ENCODE peak calls at places on chromosomes 3 and 15, in eight cellular contexts. F is heart left ventricle, X is transverse colon, H is Panc1, Z is kidney, P is body of pancreas, R is pancreas, A is A549. T is an unnamed sample. For H3K9me3, the result is how much of the 10 kb centered on the place peaks cover.

GRCh38 chr3:176219970-176220369 is 977.3 kb downstream of the TBL1XR1 start:
- DNase-seq in F (no peak), X (no peak), H (no peak), Z (no peak), P (no peak), R (no peak), A (no peak), T (no peak)

GRCh38 chr15:100601158-100601557 is 826 bp downstream of the LINS1 start:
- DNase-seq in F (no peak), X (no peak), H (no peak), Z (no peak), P (no peak), R (no peak), A (no peak), T (no peak)

GRCh38 chr15:38707802-38708671 is 143.4 kb upstream of the RASGRP1 start:
- DNase-seq in F (no peak), X (peak), H (no peak), Z (no peak), P (peak), R (no peak), A (peak), T (no peak)

GRCh38 chr3:182710557-182711157 is 82.6 kb upstream of the ATP11B start:
- DNase-seq in F (no peak), X (no peak), H (no peak), Z (no peak), P (no peak), R (no peak), A (peak), T (no peak)

GRCh38 chr15:37585966-37586656 is 348.3 kb upstream of the TMCO5A start:
- DNase-seq in F (no peak), X (no peak), H (no peak), Z (no peak), P (no peak), R (no peak), A (no peak), T (no peak)

GRCh38 chr15:100918034-100918689 is 995 bp upstream of the LRRK1 start:
- DNase-seq in F (peak), X (peak), H (peak), Z (peak), P (peak), R (peak), A (peak), T (peak)

GRCh38 chr3:172461530-172462138 is 13.4 kb upstream of the GHSR start:
- DNase-seq in F (no peak), X (no peak), H (peak), Z (no peak), P (no peak), R (no peak), A (peak), T (no peak)

GRCh38 chr3:30331519-30331918 is 274.9 kb upstream of the TGFBR2 start:
- DNase-seq in F (no peak), X (no peak), H (no peak), Z (no peak), P (no peak), R (no peak), A (no peak), T (no peak)

GRCh38 chr3:27228805-27229204 is 140.4 kb downstream of the NEK10 start:
- DNase-seq in F (no peak), X (no peak), H (no peak), Z (no peak), P (no peak), R (no peak), A (no peak), T (no peak)

GRCh38 chr3:194877311-194878119 is 191.8 kb downstream of the FAM43A start:
- DNase-seq in F (no peak), X (no peak), H (no peak), Z (no peak), P (no peak), R (no peak), A (no peak), T (no peak)

GRCh38 chr3:10170915-10171478 is 6.3 kb downstream of the IRAK2 start:
- DNase-seq in F (no peak), X (no peak), H (no peak), Z (peak), P (no peak), R (no peak), A (no peak), T (no peak)

GRCh38 chr15:57586661-57587404 is 4.9 kb upstream of the MYZAP start:
- DNase-seq in F (no peak), X (no peak), H (no peak), Z (no peak), P (no peak), R (no peak), A (no peak), T (no peak)

GRCh38 chr15:63264685-63265302 is 12.6 kb upstream of the APH1B start:
- DNase-seq in F (no peak), X (no peak), H (no peak), Z (no peak), P (no peak), R (no peak), A (no peak), T (no peak)

GRCh38 chr3:161305095-161305991 is 66.0 kb downstream of the SPTSSB start:
- DNase-seq in F (no peak), X (no peak), H (no peak), Z (no peak), P (no peak), R (no peak), A (peak), T (no peak)

GRCh38 chr3:143784446-143784845 is 63.8 kb downstream of the SLC9A9 start:
- DNase-seq in F (no peak), X (no peak), H (no peak), Z (no peak), P (no peak), R (no peak), A (no peak), T (no peak)

GRCh38 chr3:161222662-161223061 is 1.6 kb downstream of the NMD3 start:
- DNase-seq in F (no peak), X (no peak), H (no peak), Z (no peak), P (no peak), R (no peak), A (no peak), T (no peak)

GRCh38 chr3:38281895-38282686 is at the start of gene SLC22A14:
- DNase-seq in F (no peak), X (no peak), H (no peak), Z (no peak), P (no peak), R (no peak), A (no peak), T (no peak)

GRCh38 chr3:141279074-141279945 is 47.7 kb downstream of the PXYLP1 start:
- DNase-seq in F (no peak), X (no peak), H (no peak), Z (no peak), P (no peak), R (no peak), A (peak), T (no peak)

GRCh38 chr15:100720406-100720967 is 118.1 kb downstream of the ASB7 start:
- DNase-seq in F (no peak), X (no peak), H (no peak), Z (no peak), P (no peak), R (no peak), A (no peak), T (no peak)

GRCh38 chr3:46461971-46462910 is 2.5 kb downstream of the LTF start:
- DNase-seq in F (no peak), X (no peak), H (no peak), Z (no peak), P (no peak), R (no peak), A (no peak), T (no peak)

GRCh38 chr15:70605606-70606410 is 157.6 kb downstream of the UACA start:
- DNase-seq in F (peak), X (peak), H (no peak), Z (peak), P (peak), R (peak), A (no peak), T (peak)

GRCh38 chr15:49530106-49530505 is 90.5 kb downstream of the FAM227B start:
- DNase-seq in F (no peak), X (no peak), H (no peak), Z (no peak), P (no peak), R (no peak), A (no peak), T (no peak)

GRCh38 chr3:178850452-178851166 is 221.0 kb downstream of the ZMAT3 start:
- DNase-seq in F (no peak), X (no peak), H (no peak), Z (no peak), P (no peak), R (no peak), A (no peak), T (no peak)

GRCh38 chr3:56205406-56205805 is 262.9 kb downstream of the ERC2 start:
- DNase-seq in F (no peak), X (no peak), H (no peak), Z (no peak), P (no peak), R (no peak), A (no peak), T (no peak)

GRCh38 chr3:116946376-116946775 is 236.8 kb downstream of the TUSC7 start:
- DNase-seq in F (no peak), X (no peak), H (no peak), Z (no peak), P (no peak), R (no peak), A (no peak), T (no peak)

GRCh38 chr3:107555359-107555758 is 32.6 kb downstream of the BBX start:
- DNase-seq in F (no peak), X (no peak), H (no peak), Z (no peak), P (no peak), R (no peak), A (no peak), T (no peak)

GRCh38 chr3:32888739-32889138 is 62.7 kb upstream of the CCR4 start:
- DNase-seq in F (no peak), X (no peak), H (no peak), Z (no peak), P (no peak), R (no peak), A (no peak), T (no peak)

GRCh38 chr3:4821331-4821730 is 157.9 kb upstream of the BHLHE40 start:
- DNase-seq in F (no peak), X (no peak), H (no peak), Z (no peak), P (no peak), R (no peak), A (no peak), T (no peak)

GRCh38 chr3:175094344-175094743 is 235.2 kb downstream of the NAALADL2 start:
- DNase-seq in F (no peak), X (no peak), H (no peak), Z (no peak), P (no peak), R (no peak), A (no peak), T (no peak)

GRCh38 chr3:119630562-119631329 is 29.6 kb downstream of the POPDC2 start:
- DNase-seq in F (no peak), X (no peak), H (no peak), Z (no peak), P (no peak), R (no peak), A (no peak), T (no peak)

GRCh38 chr3:197234947-197235914 is 63.2 kb downstream of the DLG1 start:
- DNase-seq in F (no peak), X (no peak), H (no peak), Z (no peak), P (peak), R (no peak), A (no peak), T (no peak)

GRCh38 chr15:99538261-99538660 is 27.5 kb upstream of the MEF2A start:
- DNase-seq in F (no peak), X (no peak), H (no peak), Z (no peak), P (no peak), R (no peak), A (no peak), T (no peak)

GRCh38 chr15:80567721-80568157 is 127.4 kb upstream of the ABHD17C start:
- DNase-seq in F (no peak), X (peak), H (peak), Z (no peak), P (peak), R (no peak), A (peak), T (peak)

GRCh38 chr15:42404461-42405235 is 45.3 kb downstream of the CAPN3 start:
- DNase-seq in F (no peak), X (no peak), H (no peak), Z (no peak), P (no peak), R (no peak), A (no peak), T (no peak)

GRCh38 chr3:129369711-129370110 is 58.7 kb downstream of the EFCAB12 start:
- DNase-seq in F (no peak), X (no peak), H (no peak), Z (no peak), P (no peak), R (peak), A (no peak), T (no peak)

GRCh38 chr3:40312661-40313226 is 3.2 kb downstream of the EIF1B start:
- DNase-seq in F (no peak), X (no peak), H (no peak), Z (no peak), P (no peak), R (no peak), A (no peak), T (no peak)

GRCh38 chr3:171901615-171902312 is 58.6 kb downstream of the TMEM212 start:
- DNase-seq in F (no peak), X (no peak), H (no peak), Z (no peak), P (no peak), R (no peak), A (no peak), T (no peak)

GRCh38 chr15:69253156-69253555 is 45.6 kb upstream of the PAQR5 start:
- DNase-seq in F (no peak), X (no peak), H (no peak), Z (no peak), P (no peak), R (no peak), A (peak), T (no peak)

GRCh38 chr15:41510728-41511127 is 2.9 kb downstream of the LTK start:
- DNase-seq in F (no peak), X (no peak), H (no peak), Z (no peak), P (no peak), R (no peak), A (no peak), T (no peak)

GRCh38 chr3:129317014-129317771 is 38.5 kb downstream of the HMCES start:
- DNase-seq in F (peak), X (no peak), H (no peak), Z (peak), P (no peak), R (no peak), A (no peak), T (no peak)

DNA sequence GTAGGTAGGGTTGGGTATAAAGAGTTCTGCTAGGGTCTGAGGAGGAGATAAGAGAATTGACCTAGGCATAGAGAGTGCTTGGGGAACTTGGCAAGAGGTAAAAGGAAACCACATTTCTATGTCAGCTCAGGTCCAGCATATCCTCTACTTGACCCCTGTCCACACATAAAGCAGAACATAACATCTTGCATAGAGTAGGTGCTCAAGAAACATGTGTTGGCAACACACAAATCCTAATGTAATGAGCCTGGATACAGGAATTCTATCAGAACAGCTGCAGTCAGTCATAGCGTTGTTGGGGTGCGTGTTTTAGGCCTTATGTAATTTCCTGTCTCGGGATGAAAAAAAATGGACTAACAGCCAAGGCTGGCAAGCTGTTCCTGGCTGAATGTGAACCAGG is 35.0 kb upstream of the PLCL2 start:
- DNase-seq in F (no peak), X (no peak), H (no peak), Z (no peak), P (no peak), R (no peak), A (no peak), T (no peak)
- H3K4me3 ChIP-seq in F (no peak), X (no peak), H (no peak), Z (no peak), P (no peak), R (no peak), A (no peak), T (no peak)

DNA sequence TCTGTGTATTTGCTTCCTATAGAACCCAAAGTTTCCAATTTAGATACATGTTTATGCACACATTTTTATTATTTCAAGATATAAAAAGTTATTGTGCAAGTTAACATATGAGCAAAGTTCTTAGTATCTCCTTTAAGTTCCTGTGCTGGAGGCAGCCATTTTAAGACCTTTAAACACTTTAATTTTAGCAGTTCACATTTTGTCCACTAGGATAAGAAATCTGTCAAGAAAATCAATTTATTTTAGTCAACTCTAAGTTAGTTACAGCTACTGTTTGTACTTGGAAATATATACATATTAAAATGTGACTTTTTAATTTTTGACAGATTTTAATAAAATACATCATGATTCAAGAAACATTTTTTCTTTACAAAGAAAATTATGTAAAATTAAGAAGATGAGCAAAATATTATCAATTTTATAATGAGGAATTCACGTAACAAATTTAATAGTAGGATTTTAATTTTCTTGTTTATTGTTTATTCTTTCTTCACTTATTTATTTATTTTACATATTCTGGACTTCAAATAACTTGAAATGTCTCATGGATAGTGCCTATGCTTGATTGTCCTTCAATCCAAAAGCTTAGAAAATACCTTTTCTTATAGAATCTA is 402.6 kb upstream of the GBE1 start:
- DNase-seq in F (no peak), X (no peak), H (no peak), Z (no peak), P (no peak), R (no peak), A (peak), T (no peak)
- TF ChIP-seq CTCF in F (peak), X (no peak), H (no peak), Z (no peak), P (no peak), R (no peak), A (no peak), T (no peak)

GRCh38 chr3:44721231-44722102 is 8.0 kb upstream of the ZNF501 start:
- DNase-seq in F (no peak), X (no peak), H (no peak), Z (no peak), P (no peak), R (no peak), A (no peak), T (no peak)
- H3K9me3 ChIP-seq in F (half or more), X (half or more), H (under half), Z (half or more), P (under half), R (under half), A (half or more), T (under half)

DNA sequence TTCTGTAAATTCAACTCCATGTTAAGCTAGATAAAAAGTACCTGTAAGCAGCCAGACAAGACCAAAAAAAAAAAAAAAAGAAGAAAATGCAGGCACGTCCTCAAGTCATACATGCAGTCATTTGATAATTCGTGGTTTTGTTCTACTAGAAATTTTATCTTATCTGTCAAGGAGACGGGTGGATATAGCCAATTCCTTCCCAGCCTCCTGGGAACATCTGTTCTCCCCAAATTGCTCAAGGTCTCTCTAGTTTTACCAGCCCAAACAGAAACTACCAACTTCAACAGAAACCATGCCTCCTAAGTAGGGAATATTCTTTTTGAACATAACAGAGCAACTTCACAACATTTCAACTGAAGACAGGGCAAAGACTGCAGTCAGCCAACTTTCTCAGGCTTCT is 19.5 kb downstream of the RYK start:
- DNase-seq in F (no peak), X (no peak), H (no peak), Z (no peak), P (no peak), R (no peak), A (no peak), T (no peak)
- H3K4me3 ChIP-seq in F (no peak), X (no peak), H (no peak), Z (no peak), P (no peak), R (no peak), A (no peak), T (no peak)

DNA sequence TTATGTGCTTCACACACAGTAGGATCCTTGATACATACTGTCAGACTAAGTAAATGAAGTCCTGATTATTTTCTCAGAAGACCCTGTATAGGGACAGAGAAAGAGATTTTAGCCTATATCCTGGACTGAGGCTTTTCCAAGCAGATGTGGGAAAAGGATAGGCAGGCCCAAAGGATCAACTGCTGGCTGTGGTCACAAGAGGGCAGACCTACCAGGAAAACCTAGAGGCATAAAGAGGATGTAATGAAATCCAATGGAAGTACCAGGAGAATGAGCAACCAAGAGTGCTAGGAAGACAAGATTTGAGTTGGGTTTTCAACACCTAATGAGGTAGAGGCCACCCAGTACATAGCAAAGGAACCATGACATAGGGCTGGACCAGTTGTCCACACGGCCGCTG is 23.1 kb downstream of the DCLK3 start:
- DNase-seq in F (no peak), X (no peak), H (no peak), Z (no peak), P (no peak), R (no peak), A (no peak), T (no peak)
- TF ChIP-seq CTCF in F (no peak), X (no peak), H (peak), Z (no peak), P (no peak), R (no peak), A (peak), T (no peak)

GRCh38 chr15:22226034-22226790 is 145.9 kb downstream of the OR4M2 start:
- DNase-seq in F (peak), X (no peak), H (no peak), Z (peak), P (no peak), R (no peak), A (no peak), T (no peak)
- H3K9me3 ChIP-seq in F (under half), X (under half), H (under half), Z (under half), P (under half), R (under half), A (under half), T (under half)